ENCODE peak calls at places on chromosomes 11 and 22, in five cellular contexts. N, X, W, B and J are unnamed samples.

GRCh38 chr11:21289686-21290085 is 620.3 kb downstream of the NELL1 start:
- DNase-seq in N (no peak), X (no peak), W (no peak), B (no peak), J (no peak)

GRCh38 chr11:15223318-15223717 is 108.6 kb downstream of the INSC start:
- DNase-seq in N (no peak), X (no peak), W (no peak), B (no peak), J (no peak)

GRCh38 chr22:19232620-19233019 is 54.1 kb upstream of the SLC25A1 start:
- DNase-seq in N (no peak), X (no peak), W (no peak), B (no peak), J (no peak)

GRCh38 chr11:115659061-115659963 is 155.1 kb upstream of the CADM1 start:
- DNase-seq in N (no peak), X (no peak), W (no peak), B (peak; percentile 45), J (peak; percentile 7)

GRCh38 chr11:132590986-132591385 is 941.3 kb downstream of the OPCML start:
- DNase-seq in N (no peak), X (no peak), W (no peak), B (no peak), J (no peak)

GRCh38 chr11:73203790-73204189 is 14.3 kb upstream of the P2RY2 start:
- DNase-seq in N (no peak), X (no peak), W (no peak), B (no peak), J (no peak)

GRCh38 chr22:41899992-41900651 is 14.8 kb downstream of the SHISA8 start:
- DNase-seq in N (no peak), X (no peak), W (no peak), B (peak; percentile 53), J (no peak)

GRCh38 chr22:39132871-39133524 is 19.5 kb downstream of the CBX7 start:
- DNase-seq in N (no peak), X (no peak), W (no peak), B (no peak), J (no peak)

GRCh38 chr11:47359586-47359985 is 7.1 kb upstream of the MYBPC3 start:
- DNase-seq in N (no peak), X (peak; percentile 38), W (no peak), B (no peak), J (peak; percentile 58)

GRCh38 chr11:92932023-92932422 is 37.4 kb upstream of the MTNR1B start:
- DNase-seq in N (no peak), X (no peak), W (no peak), B (no peak), J (no peak)

GRCh38 chr22:22164541-22165272 is 79.9 kb upstream of the VPREB1 start:
- DNase-seq in N (no peak), X (no peak), W (no peak), B (no peak), J (no peak)

GRCh38 chr22:33883561-33883960 is 36.7 kb downstream of the LARGE1 start:
- DNase-seq in N (no peak), X (no peak), W (no peak), B (no peak), J (peak; percentile 5)

GRCh38 chr11:112042161-112042960 is 17.2 kb downstream of the DLAT start:
- DNase-seq in N (no peak), X (no peak), W (no peak), B (no peak), J (no peak)

GRCh38 chr22:20275836-20276235 is 7.7 kb upstream of the RTN4R start:
- DNase-seq in N (no peak), X (no peak), W (no peak), B (no peak), J (no peak)

GRCh38 chr11:93279911-93280347 is 50.6 kb upstream of the DEUP1 start:
- DNase-seq in N (no peak), X (no peak), W (no peak), B (no peak), J (no peak)

GRCh38 chr22:38431266-38432010 is 23.6 kb downstream of the KCNJ4 start:
- DNase-seq in N (no peak), X (no peak), W (no peak), B (no peak), J (no peak)

DNA sequence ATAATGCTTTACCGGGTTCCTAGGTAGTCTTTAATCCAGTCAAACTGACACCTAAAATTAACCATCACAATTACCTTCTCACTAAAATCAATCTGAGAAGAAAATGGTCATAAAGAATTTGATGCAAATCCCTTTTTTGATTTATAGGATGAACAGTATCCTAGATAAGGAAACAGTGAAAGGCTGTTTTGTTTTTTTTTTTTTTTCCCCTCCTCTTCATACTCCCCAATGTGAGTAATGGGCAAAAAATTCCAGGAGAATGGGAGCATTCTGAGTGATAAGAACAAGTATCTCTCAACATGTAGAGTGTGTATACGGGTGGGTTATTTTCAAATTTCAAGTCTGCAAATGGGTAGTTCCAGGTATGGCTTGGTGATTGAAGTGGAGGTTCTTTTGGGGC is 28.4 kb downstream of the GRAMD1B start:
- DNase-seq in N (no peak), X (no peak), W (no peak), B (no peak), J (no peak)
- H3K4me3 ChIP-seq in N (no peak overlapping the region), X (no peak overlapping the region), W (no peak overlapping the region), B (no peak overlapping the region), J (no peak overlapping the region)

GRCh38 chr11:13963949-13964770 is 1.6 kb downstream of the SPON1 start:
- DNase-seq in N (no peak), X (no peak), W (no peak), B (peak; percentile 18), J (no peak)
- H3K4me3 ChIP-seq in N (no peak overlapping the region), X (no peak overlapping the region), W (peak overlapping the region; percentile 47), B (peak overlapping the region; percentile 63), J (no peak overlapping the region)

GRCh38 chr11:78048561-78048960 is 15.1 kb upstream of the THRSP start:
- DNase-seq in N (no peak), X (no peak), W (no peak), B (no peak), J (no peak)

GRCh38 chr11:78046486-78046854 is 17.2 kb upstream of the THRSP start:
- DNase-seq in N (no peak), X (no peak), W (no peak), B (no peak), J (no peak)

GRCh38 chr11:78044706-78045105 is 19.0 kb upstream of the THRSP start:
- DNase-seq in N (no peak), X (no peak), W (no peak), B (no peak), J (no peak)

GRCh38 chr11:78042858-78043257 is 19.8 kb upstream of the KCTD14 start:
- DNase-seq in N (no peak), X (no peak), W (no peak), B (no peak), J (no peak)

GRCh38 chr11:78045851-78046485 is 17.7 kb upstream of the THRSP start:
- DNase-seq in N (peak; percentile 64), X (peak; percentile 60), W (peak; percentile 77), B (peak; percentile 83), J (peak; percentile 51)
- H3K4me3 ChIP-seq in N (peak overlapping the region; percentile 62), X (peak overlapping the region; percentile 49), W (peak overlapping the region; percentile 48), B (peak overlapping the region; percentile 64), J (no peak overlapping the region)

GRCh38 chr11:120183701-120184141 is 27.1 kb upstream of the OAF start:
- DNase-seq in N (no peak), X (no peak), W (no peak), B (no peak), J (no peak)

GRCh38 chr11:120184946-120185677 is 25.7 kb upstream of the OAF start:
- DNase-seq in N (no peak), X (no peak), W (no peak), B (peak; percentile 82), J (no peak)

GRCh38 chr11:120185678-120186407 is 25.0 kb upstream of the OAF start:
- DNase-seq in N (no peak), X (no peak), W (no peak), B (peak; percentile 57), J (no peak)

GRCh38 chr11:120182790-120183491 is 27.9 kb upstream of the OAF start:
- DNase-seq in N (no peak), X (no peak), W (no peak), B (peak; percentile 53), J (no peak)

DNA sequence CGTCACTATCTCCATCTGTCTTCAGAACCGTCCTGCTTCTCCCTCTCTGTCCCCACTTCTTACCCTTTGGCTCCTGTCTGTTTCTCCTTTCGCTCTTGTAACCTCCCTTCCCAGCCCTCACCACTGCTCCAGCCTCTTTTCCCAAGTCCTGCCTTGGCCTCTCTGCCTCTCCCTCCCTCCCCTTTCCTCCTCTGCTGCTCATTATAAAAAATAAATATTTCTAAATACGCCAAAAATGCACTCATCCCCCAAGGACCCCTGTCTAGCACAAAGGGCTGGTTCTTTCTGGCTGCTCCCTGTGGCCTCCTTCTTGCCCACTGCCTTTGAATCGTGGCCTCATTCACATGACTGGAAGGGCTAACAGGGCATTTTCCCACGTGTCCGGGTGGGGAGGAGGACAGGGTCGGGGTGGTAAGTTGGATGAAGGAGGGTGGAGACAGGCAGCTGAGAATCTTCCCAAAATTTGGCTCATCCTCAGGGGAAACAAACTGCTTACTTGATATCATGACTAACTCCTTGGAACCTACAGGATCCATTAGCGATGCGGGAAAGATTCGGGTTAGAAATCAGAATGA is 26.4 kb upstream of the OAF start:
- DNase-seq in N (no peak), X (no peak), W (no peak), B (peak; percentile 78), J (no peak)
- H3K4me3 ChIP-seq in N (no peak overlapping the region), X (no peak overlapping the region), W (no peak overlapping the region), B (peak overlapping the region; percentile 45), J (no peak overlapping the region)

GRCh38 chr22:45645150-45645525 is 26.5 kb upstream of the ATXN10 start:
- DNase-seq in N (no peak), X (no peak), W (no peak), B (no peak), J (no peak)
- H3K4me3 ChIP-seq in N (peak overlapping the region; percentile 32), X (no peak overlapping the region), W (no peak overlapping the region), B (no peak overlapping the region), J (peak overlapping the region; percentile 33)

GRCh38 chr22:17477401-17477833 is 85.9 kb upstream of the SLC25A18 start:
- DNase-seq in N (no peak), X (no peak), W (no peak), B (peak; percentile 31), J (no peak)
- H3K4me3 ChIP-seq in N (no peak overlapping the region), X (no peak overlapping the region), W (no peak overlapping the region), B (peak overlapping the region; percentile 29), J (no peak overlapping the region)

GRCh38 chr11:34354782-34355181 is 3.0 kb downstream of the ABTB2 start:
- DNase-seq in N (no peak), X (no peak), W (no peak), B (no peak), J (no peak)

GRCh38 chr11:34356576-34356917 is 1.3 kb downstream of the ABTB2 start:
- DNase-seq in N (no peak), X (peak; percentile 7), W (no peak), B (peak; percentile 23), J (no peak)

GRCh38 chr11:34356130-34356529 is 1.7 kb downstream of the ABTB2 start:
- DNase-seq in N (no peak), X (no peak), W (no peak), B (no peak), J (no peak)

GRCh38 chr11:34356918-34357645 is 728 bp downstream of the ABTB2 start:
- DNase-seq in N (peak; percentile 27), X (peak; percentile 51), W (peak; percentile 16), B (peak; percentile 56), J (no peak)

GRCh38 chr11:34355726-34356125 is 2.1 kb downstream of the ABTB2 start:
- DNase-seq in N (no peak), X (no peak), W (no peak), B (no peak), J (no peak)
- H3K4me3 ChIP-seq in N (no peak overlapping the region), X (no peak overlapping the region), W (no peak overlapping the region), B (peak overlapping the region; percentile 83), J (no peak overlapping the region)

GRCh38 chr22:24494535-24495364 is at the start of gene UPB1:
- DNase-seq in N (no peak), X (no peak), W (no peak), B (no peak), J (no peak)
- H3K4me3 ChIP-seq in N (no peak within 1 kb of the TSS), X (no peak within 1 kb of the TSS), W (no peak within 1 kb of the TSS), B (peak within 1 kb of the TSS; percentile 51), J (no peak within 1 kb of the TSS)